ENCODE peak calls at places on chromosomes 2 and 18, in nine cellular contexts. One of them, this sample, is unnamed.

GRCh38 chr2:237280235-237280634 is 133.7 kb downstream of the COL6A3 start:
- DNase-seq in A549: no peak
- DNase-seq in tibial nerve: no peak
- DNase-seq in H1: no peak
- DNase-seq in ovary: no peak
- DNase-seq in K562: no peak
- DNase-seq in stomach: no peak
- DNase-seq in upper lobe of left lung: no peak
- DNase-seq in sigmoid colon: no peak
- DNase-seq in this sample: no peak

GRCh38 chr2:105397959-105398521 is 811 bp downstream of the FHL2 start:
- DNase-seq in A549: no peak
- DNase-seq in upper lobe of left lung: peak
- DNase-seq in ovary: no peak
- DNase-seq in H1: no peak
- DNase-seq in sigmoid colon: no peak
- DNase-seq in stomach: no peak
- DNase-seq in K562: no peak
- DNase-seq in tibial nerve: no peak
- DNase-seq in this sample: no peak

GRCh38 chr18:37654034-37654433 is 88.4 kb upstream of the CELF4 start:
- DNase-seq in sigmoid colon: no peak
- DNase-seq in ovary: no peak
- DNase-seq in K562: no peak
- DNase-seq in upper lobe of left lung: no peak
- DNase-seq in stomach: no peak
- DNase-seq in A549: no peak
- DNase-seq in tibial nerve: no peak
- DNase-seq in H1: no peak
- DNase-seq in this sample: no peak

GRCh38 chr2:104804148-104804890 is 49.6 kb upstream of the POU3F3 start:
- DNase-seq in sigmoid colon: no peak
- DNase-seq in tibial nerve: no peak
- DNase-seq in stomach: no peak
- DNase-seq in K562: no peak
- DNase-seq in upper lobe of left lung: no peak
- DNase-seq in A549: no peak
- DNase-seq in ovary: no peak
- DNase-seq in H1: no peak
- DNase-seq in this sample: no peak

GRCh38 chr2:195532628-195533271 is 124.3 kb upstream of the SLC39A10 start:
- DNase-seq in upper lobe of left lung: no peak
- DNase-seq in tibial nerve: no peak
- DNase-seq in ovary: no peak
- DNase-seq in K562: no peak
- DNase-seq in A549: no peak
- DNase-seq in stomach: no peak
- DNase-seq in sigmoid colon: no peak
- DNase-seq in H1: no peak
- DNase-seq in this sample: no peak

GRCh38 chr2:237450583-237450982 is 36.5 kb upstream of the MLPH start:
- DNase-seq in K562: no peak
- DNase-seq in sigmoid colon: no peak
- DNase-seq in A549: no peak
- DNase-seq in H1: no peak
- DNase-seq in stomach: no peak
- DNase-seq in ovary: no peak
- DNase-seq in upper lobe of left lung: peak
- DNase-seq in tibial nerve: no peak
- DNase-seq in this sample: no peak

GRCh38 chr2:159792036-159792435 is 6.0 kb downstream of the CD302 start:
- DNase-seq in ovary: no peak
- DNase-seq in K562: no peak
- DNase-seq in sigmoid colon: no peak
- DNase-seq in H1: no peak
- DNase-seq in upper lobe of left lung: no peak
- DNase-seq in A549: no peak
- DNase-seq in stomach: no peak
- DNase-seq in tibial nerve: no peak
- DNase-seq in this sample: no peak

GRCh38 chr2:232926448-232927040 is 56.5 kb downstream of the SNORC start:
- DNase-seq in H1: peak
- DNase-seq in K562: peak
- DNase-seq in tibial nerve: no peak
- DNase-seq in sigmoid colon: no peak
- DNase-seq in ovary: no peak
- DNase-seq in A549: no peak
- DNase-seq in stomach: no peak
- DNase-seq in upper lobe of left lung: no peak
- DNase-seq in this sample: no peak

GRCh38 chr2:48259811-48260210 is 270.1 kb upstream of the STON1 start:
- DNase-seq in H1: no peak
- DNase-seq in A549: no peak
- DNase-seq in tibial nerve: no peak
- DNase-seq in ovary: no peak
- DNase-seq in upper lobe of left lung: no peak
- DNase-seq in sigmoid colon: no peak
- DNase-seq in stomach: no peak
- DNase-seq in K562: no peak
- DNase-seq in this sample: no peak

GRCh38 chr2:215517391-215517790 is 81.5 kb upstream of the FN1 start:
- DNase-seq in K562: no peak
- DNase-seq in H1: no peak
- DNase-seq in sigmoid colon: no peak
- DNase-seq in upper lobe of left lung: no peak
- DNase-seq in A549: no peak
- DNase-seq in stomach: no peak
- DNase-seq in tibial nerve: no peak
- DNase-seq in ovary: no peak
- DNase-seq in this sample: no peak

GRCh38 chr18:8069708-8070107 is 502.6 kb downstream of the PTPRM start:
- DNase-seq in H1: no peak
- DNase-seq in ovary: no peak
- DNase-seq in stomach: no peak
- DNase-seq in K562: no peak
- DNase-seq in upper lobe of left lung: no peak
- DNase-seq in A549: no peak
- DNase-seq in sigmoid colon: no peak
- DNase-seq in tibial nerve: no peak
- DNase-seq in this sample: no peak

GRCh38 chr2:24918326-24919099 is 1.5 kb downstream of the ADCY3 start:
- DNase-seq in H1: no peak
- DNase-seq in K562: no peak
- DNase-seq in tibial nerve: no peak
- DNase-seq in A549: no peak
- DNase-seq in upper lobe of left lung: peak
- DNase-seq in sigmoid colon: no peak
- DNase-seq in ovary: no peak
- DNase-seq in stomach: no peak
- DNase-seq in this sample: no peak

GRCh38 chr2:158600155-158600802 is 143.5 kb downstream of the PKP4 start:
- DNase-seq in K562: no peak
- DNase-seq in tibial nerve: peak
- DNase-seq in stomach: peak
- DNase-seq in sigmoid colon: no peak
- DNase-seq in H1: no peak
- DNase-seq in upper lobe of left lung: no peak
- DNase-seq in A549: peak
- DNase-seq in ovary: peak
- DNase-seq in this sample: peak

GRCh38 chr18:73975266-73975665 is 172.4 kb downstream of the FBXO15 start:
- DNase-seq in sigmoid colon: no peak
- DNase-seq in K562: no peak
- DNase-seq in H1: no peak
- DNase-seq in stomach: no peak
- DNase-seq in A549: no peak
- DNase-seq in tibial nerve: no peak
- DNase-seq in upper lobe of left lung: no peak
- DNase-seq in ovary: no peak
- DNase-seq in this sample: no peak

GRCh38 chr18:73365018-73365417 is 497.2 kb upstream of the NETO1 start:
- DNase-seq in upper lobe of left lung: no peak
- DNase-seq in sigmoid colon: no peak
- DNase-seq in H1: no peak
- DNase-seq in A549: no peak
- DNase-seq in tibial nerve: no peak
- DNase-seq in ovary: no peak
- DNase-seq in K562: no peak
- DNase-seq in stomach: no peak
- DNase-seq in this sample: no peak

GRCh38 chr2:218405365-218406208 is 5.9 kb downstream of the CTDSP1 start:
- DNase-seq in K562: no peak
- DNase-seq in H1: peak
- DNase-seq in ovary: peak
- DNase-seq in A549: no peak
- DNase-seq in sigmoid colon: peak
- DNase-seq in tibial nerve: peak
- DNase-seq in upper lobe of left lung: peak
- DNase-seq in stomach: no peak
- DNase-seq in this sample: no peak
- TF ChIP-seq EP300 in K562: no peak
- TF ChIP-seq EP300 in H1: no peak
- TF ChIP-seq EP300 in ovary: no peak
- TF ChIP-seq EP300 in A549: no peak
- TF ChIP-seq EP300 in sigmoid colon: no peak
- TF ChIP-seq EP300 in tibial nerve: no peak
- TF ChIP-seq EP300 in upper lobe of left lung: no peak
- TF ChIP-seq EP300 in stomach: no peak
- TF ChIP-seq EP300 in this sample: no peak

GRCh38 chr2:69893684-69894481 is at the start of gene SNRNP27:
- DNase-seq in A549: peak
- DNase-seq in H1: peak
- DNase-seq in sigmoid colon: peak
- DNase-seq in K562: peak
- DNase-seq in stomach: peak
- DNase-seq in ovary: peak
- DNase-seq in tibial nerve: peak
- DNase-seq in upper lobe of left lung: peak
- DNase-seq in this sample: peak
- TF ChIP-seq POLR2A in A549: peak
- TF ChIP-seq POLR2A in H1: no peak
- TF ChIP-seq POLR2A in sigmoid colon: peak
- TF ChIP-seq POLR2A in K562: peak
- TF ChIP-seq POLR2A in stomach: no peak
- TF ChIP-seq POLR2A in ovary: no peak
- TF ChIP-seq POLR2A in tibial nerve: no peak
- TF ChIP-seq POLR2A in upper lobe of left lung: no peak
- TF ChIP-seq POLR2A in this sample: peak

DNA sequence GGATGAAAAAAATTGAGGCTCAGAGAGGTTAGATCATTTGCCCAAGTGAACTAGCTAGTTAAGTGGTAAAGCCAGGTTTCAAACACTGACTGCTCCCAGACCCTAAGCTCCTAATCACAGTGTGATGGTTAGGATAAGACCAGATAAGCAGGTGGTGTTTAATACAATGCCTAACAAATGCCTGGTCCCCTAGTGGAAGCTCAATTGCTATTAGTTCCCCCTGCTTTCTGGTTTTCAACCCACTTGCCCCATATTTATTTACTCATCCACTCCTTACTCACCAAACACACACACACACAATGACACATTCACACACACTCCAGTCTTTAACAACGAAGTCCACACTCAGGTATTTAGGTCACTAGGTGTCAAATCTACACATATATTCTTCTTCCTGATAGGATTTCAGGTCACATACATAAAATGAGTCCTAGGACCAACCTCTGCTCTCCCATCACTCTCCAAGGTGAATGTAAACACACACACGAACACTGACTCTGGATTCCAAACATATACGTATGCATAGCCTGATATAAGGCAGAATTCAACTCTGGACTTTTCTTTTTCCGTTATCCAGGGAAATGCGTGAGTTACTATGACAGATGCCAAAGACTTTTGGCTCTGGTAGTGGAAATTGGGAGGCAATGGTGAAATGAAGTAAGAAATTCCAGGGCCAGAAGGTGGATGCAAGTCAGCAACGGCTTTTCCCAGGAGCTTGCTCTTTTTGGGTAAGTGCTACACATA is 73.6 kb upstream of the TSPYL6 start:
- DNase-seq in H1: no peak
- DNase-seq in tibial nerve: no peak
- DNase-seq in stomach: no peak
- DNase-seq in sigmoid colon: no peak
- DNase-seq in K562: no peak
- DNase-seq in ovary: no peak
- DNase-seq in upper lobe of left lung: no peak
- DNase-seq in A549: peak
- DNase-seq in this sample: no peak
- TF ChIP-seq CTCF in H1: no peak
- TF ChIP-seq CTCF in tibial nerve: no peak
- TF ChIP-seq CTCF in stomach: no peak
- TF ChIP-seq CTCF in sigmoid colon: no peak
- TF ChIP-seq CTCF in K562: no peak
- TF ChIP-seq CTCF in ovary: no peak
- TF ChIP-seq CTCF in upper lobe of left lung: no peak
- TF ChIP-seq CTCF in A549: no peak
- TF ChIP-seq CTCF in this sample: no peak

GRCh38 chr2:129880309-129880708 is 99.2 kb upstream of the RAB6C start:
- DNase-seq in K562: no peak
- DNase-seq in tibial nerve: no peak
- DNase-seq in H1: peak
- DNase-seq in stomach: peak
- DNase-seq in upper lobe of left lung: no peak
- DNase-seq in sigmoid colon: no peak
- DNase-seq in A549: no peak
- DNase-seq in ovary: no peak
- DNase-seq in this sample: no peak

GRCh38 chr2:129877289-129877741 is 102.2 kb upstream of the RAB6C start:
- DNase-seq in K562: peak
- DNase-seq in tibial nerve: peak
- DNase-seq in A549: peak
- DNase-seq in ovary: peak
- DNase-seq in upper lobe of left lung: peak
- DNase-seq in sigmoid colon: peak
- DNase-seq in H1: peak
- DNase-seq in stomach: peak
- DNase-seq in this sample: peak

GRCh38 chr2:129879614-129880180 is 99.8 kb upstream of the RAB6C start:
- DNase-seq in stomach: no peak
- DNase-seq in tibial nerve: no peak
- DNase-seq in H1: peak
- DNase-seq in ovary: no peak
- DNase-seq in K562: no peak
- DNase-seq in upper lobe of left lung: no peak
- DNase-seq in A549: no peak
- DNase-seq in sigmoid colon: no peak
- DNase-seq in this sample: no peak

GRCh38 chr2:129877795-129878775 is 101.4 kb upstream of the RAB6C start:
- DNase-seq in tibial nerve: peak
- DNase-seq in A549: peak
- DNase-seq in upper lobe of left lung: peak
- DNase-seq in H1: peak
- DNase-seq in ovary: peak
- DNase-seq in stomach: peak
- DNase-seq in K562: no peak
- DNase-seq in sigmoid colon: peak
- DNase-seq in this sample: no peak

DNA sequence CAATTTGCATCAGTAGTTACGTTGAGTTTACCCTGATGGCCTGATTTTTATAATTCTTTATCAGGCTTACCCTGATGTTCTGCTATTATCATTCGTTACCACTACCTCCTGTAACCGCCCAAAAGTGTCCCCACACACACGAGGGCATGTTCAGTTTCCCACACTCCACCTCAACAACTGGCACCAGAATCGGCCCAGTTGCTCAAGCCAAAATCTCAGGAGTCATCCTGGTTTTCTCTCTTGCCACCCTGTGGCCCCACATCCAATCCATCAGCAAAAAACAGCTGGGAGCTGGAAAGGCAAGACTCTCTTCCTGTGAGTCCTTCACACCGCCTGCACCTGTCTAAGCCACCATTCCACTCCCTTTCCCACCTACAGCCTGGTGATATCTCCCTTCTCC is 102.9 kb upstream of the RAB6C start:
- DNase-seq in tibial nerve: no peak
- DNase-seq in sigmoid colon: no peak
- DNase-seq in ovary: no peak
- DNase-seq in A549: no peak
- DNase-seq in upper lobe of left lung: no peak
- DNase-seq in H1: peak
- DNase-seq in stomach: peak
- DNase-seq in K562: no peak
- DNase-seq in this sample: no peak
- TF ChIP-seq EP300 in tibial nerve: no peak
- TF ChIP-seq EP300 in sigmoid colon: no peak
- TF ChIP-seq EP300 in ovary: no peak
- TF ChIP-seq EP300 in A549: no peak
- TF ChIP-seq EP300 in upper lobe of left lung: no peak
- TF ChIP-seq EP300 in H1: no peak
- TF ChIP-seq EP300 in stomach: no peak
- TF ChIP-seq EP300 in K562: no peak
- TF ChIP-seq EP300 in this sample: no peak